ENCODE peak calls at places on chromosomes 4 and X, in five cellular contexts. L, B, H, A and N are unnamed samples.

GRCh38 chr4:135732448-135732847 is 1530.9 kb upstream of the PABPC4L start:
- DNase-seq in A (no peak), H (no peak), L (no peak), B (no peak), N (no peak)

GRCh38 chrX:56802921-56803848 is 74.1 kb downstream of the NBDY start:
- DNase-seq in A (peak), B (peak), H (peak), L (peak), N (peak)

GRCh38 chr4:45554423-45554822 is 569.4 kb downstream of the GABRG1 start:
- DNase-seq in L (no peak), B (no peak), H (no peak), A (no peak), N (no peak)

GRCh38 chr4:26873391-26874026 is 12.9 kb downstream of the STIM2 start:
- DNase-seq in L (no peak), H (no peak), B (no peak), A (no peak), N (no peak)

GRCh38 chr4:142548491-142548890 is 297.6 kb downstream of the INPP4B start:
- DNase-seq in B (no peak), H (no peak), A (no peak), L (no peak), N (no peak)

GRCh38 chr4:159227378-159227777 is 124.5 kb downstream of the RAPGEF2 start:
- DNase-seq in B (no peak), L (no peak), H (no peak), A (no peak), N (no peak)

GRCh38 chr4:124183926-124184325 is 528.6 kb downstream of the ANKRD50 start:
- DNase-seq in L (no peak), H (no peak), A (no peak), B (no peak), N (no peak)

GRCh38 chr4:173878701-173879100 is 348.7 kb upstream of the HAND2 start:
- DNase-seq in H (no peak), L (no peak), A (no peak), B (no peak), N (no peak)

GRCh38 chr4:134935320-134935719 is 733.7 kb upstream of the PABPC4L start:
- DNase-seq in L (no peak), B (no peak), H (no peak), A (no peak), N (peak)

GRCh38 chr4:122833999-122834398 is 7.4 kb downstream of the FGF2 start:
- DNase-seq in H (no peak), A (no peak), L (no peak), B (no peak), N (no peak)

GRCh38 chrX:38110231-38110630 is 103.9 kb downstream of the SYTL5 start:
- DNase-seq in L (no peak), H (no peak), B (no peak), A (no peak), N (no peak)

GRCh38 chr4:25792200-25792791 is 70.5 kb downstream of the SEL1L3 start:
- DNase-seq in B (peak), A (no peak), H (peak), L (no peak), N (no peak)

GRCh38 chr4:38673109-38673978 is 9.3 kb downstream of the KLF3 start:
- DNase-seq in B (peak), A (peak), L (peak), H (peak), N (peak)

GRCh38 chrX:87634361-87634760 is 116.8 kb downstream of the KLHL4 start:
- DNase-seq in B (no peak), A (no peak), L (no peak), H (no peak), N (no peak)

GRCh38 chrX:1316527-1316926 is 20.1 kb upstream of the IL3RA start:
- DNase-seq in L (no peak), A (peak), H (no peak), B (peak), N (no peak)

GRCh38 chrX:153857348-153857903 is 27.1 kb upstream of the PDZD4 start:
- DNase-seq in L (no peak), A (no peak), H (no peak), B (no peak), N (no peak)

GRCh38 chrX:47723689-47724088 is 64.7 kb upstream of the UXT start:
- DNase-seq in H (peak), A (no peak), B (no peak), L (no peak), N (no peak)

GRCh38 chrX:133294126-133294525 is 76.0 kb upstream of the TFDP3 start:
- DNase-seq in A (no peak), L (no peak), H (no peak), B (no peak), N (no peak)

GRCh38 chr4:105979506-105979905 is 84.2 kb downstream of the NPNT start:
- DNase-seq in A (no peak), L (no peak), B (no peak), H (no peak), N (no peak)

GRCh38 chrX:39897741-39898097 is 200.0 kb downstream of the BCOR start:
- DNase-seq in L (no peak), B (no peak), A (no peak), H (no peak), N (no peak)

GRCh38 chrX:65673857-65674350 is 6.5 kb downstream of the MSN start:
- DNase-seq in L (no peak), A (no peak), B (no peak), H (no peak), N (no peak)

GRCh38 chr4:173018446-173018845 is 150.2 kb upstream of the GALNT7 start:
- DNase-seq in B (no peak), A (no peak), H (no peak), L (no peak), N (no peak)

GRCh38 chr4:8131210-8131609 is 27.4 kb downstream of the ABLIM2 start:
- DNase-seq in B (no peak), A (no peak), L (no peak), H (no peak), N (no peak)

GRCh38 chr4:39770005-39770404 is 72.1 kb downstream of the UBE2K start:
- DNase-seq in H (no peak), L (no peak), B (no peak), A (no peak), N (no peak)

GRCh38 chrX:139844884-139845283 is 88.0 kb downstream of the ATP11C start:
- DNase-seq in A (no peak), H (no peak), L (no peak), B (no peak), N (no peak)

GRCh38 chr4:8725845-8726244 is 133.3 kb downstream of the CPZ start:
- DNase-seq in L (no peak), H (no peak), B (no peak), A (peak), N (no peak)

GRCh38 chr4:38860788-38861424 is 4.3 kb upstream of the TLR6 start:
- DNase-seq in H (peak), L (no peak), A (no peak), B (peak), N (no peak)

GRCh38 chr4:13539721-13540445 is 4.4 kb downstream of the NKX3-2 start:
- DNase-seq in L (no peak), A (no peak), H (no peak), B (no peak), N (no peak)

GRCh38 chr4:75895744-75896314 is 6.4 kb downstream of the PPEF2 start:
- DNase-seq in A (no peak), L (no peak), H (peak), B (no peak), N (no peak)

GRCh38 chrX:17549005-17549685 is 174.1 kb downstream of the NHS start:
- DNase-seq in A (no peak), B (no peak), L (no peak), H (no peak), N (no peak)

GRCh38 chr4:168486961-168487820 is 6.9 kb upstream of the DDX60L start:
- DNase-seq in B (no peak), H (no peak), A (no peak), L (no peak), N (no peak)

GRCh38 chr4:163920426-163920825 is 425.9 kb downstream of the TMA16 start:
- DNase-seq in A (no peak), H (no peak), B (no peak), L (no peak), N (no peak)

GRCh38 chr4:173288296-173288695 is 45.9 kb downstream of the HMGB2 start:
- DNase-seq in B (peak), H (peak), L (no peak), A (no peak), N (peak)

GRCh38 chr4:16532240-16532990 is 306.1 kb upstream of the TAPT1 start:
- DNase-seq in B (no peak), A (no peak), L (peak), H (no peak), N (no peak)

GRCh38 chr4:74317616-74318256 is 9.5 kb downstream of the EPGN start:
- DNase-seq in B (no peak), A (no peak), H (no peak), L (no peak), N (no peak)

GRCh38 chr4:61200195-61200990 is at the start of gene ADGRL3:
- DNase-seq in L (no peak), B (no peak), H (no peak), A (peak), N (no peak)

GRCh38 chr4:108034560-108034959 is 44.9 kb downstream of the HADH start:
- DNase-seq in A (no peak), H (no peak), B (no peak), L (no peak), N (no peak)

GRCh38 chrX:67614414-67614813 is 70.6 kb downstream of the AR start:
- DNase-seq in L (no peak), H (no peak), A (no peak), B (no peak), N (no peak)

GRCh38 chr4:142656178-142656577 is 189.9 kb downstream of the INPP4B start:
- DNase-seq in B (no peak), A (no peak), L (no peak), H (no peak), N (no peak)

GRCh38 chr4:77308843-77309242 is 151.8 kb downstream of the CCNG2 start:
- DNase-seq in A (no peak), B (no peak), L (no peak), H (peak), N (no peak)

GRCh38 chr4:6222761-6223292 is 22.5 kb upstream of the JAKMIP1 start:
- DNase-seq in A (no peak), B (no peak), H (no peak), L (no peak), N (no peak)

GRCh38 chr4:6224725-6225124 is 24.4 kb upstream of the JAKMIP1 start:
- DNase-seq in B (no peak), L (no peak), A (no peak), H (no peak), N (no peak)

GRCh38 chr4:6217716-6218381 is 17.5 kb upstream of the JAKMIP1 start:
- DNase-seq in A (no peak), B (no peak), L (no peak), H (no peak), N (no peak)

GRCh38 chr4:6221851-6222760 is 21.8 kb upstream of the JAKMIP1 start:
- DNase-seq in H (no peak), B (peak), A (no peak), L (peak), N (no peak)

DNA sequence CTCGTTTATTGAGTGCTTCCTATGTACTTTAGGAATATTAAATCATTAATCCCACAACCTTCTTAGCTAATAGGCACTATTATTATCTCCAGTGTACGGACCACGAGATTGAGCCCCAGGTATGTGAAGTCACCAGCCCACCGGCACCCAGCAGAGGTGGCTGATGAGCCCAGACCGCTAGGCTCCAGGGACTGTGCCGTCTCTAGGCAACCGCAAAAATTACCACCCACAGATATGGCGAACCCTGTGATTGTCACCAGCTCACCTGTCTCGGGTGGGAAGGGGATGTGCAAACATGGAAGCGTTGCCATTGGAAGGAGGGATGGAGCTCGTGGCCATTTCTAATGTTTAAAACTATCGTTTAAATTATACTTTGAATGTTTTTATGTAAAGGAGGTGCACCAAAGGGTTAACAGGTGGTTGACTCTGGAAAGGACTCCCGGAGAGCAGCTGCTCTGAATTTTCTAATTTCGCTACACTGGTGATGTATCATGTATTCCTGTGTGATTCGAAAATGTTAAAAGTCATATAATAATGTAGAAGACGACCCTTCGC is 21.0 kb upstream of the JAKMIP1 start:
- DNase-seq in H (no peak), A (no peak), B (no peak), L (no peak), N (no peak)
- TF ChIP-seq EP300 in H (no peak), A (no peak), B (no peak), L (no peak), N (no peak)

GRCh38 chr4:41405464-41405863 is 132.5 kb upstream of the LIMCH1 start:
- DNase-seq in L (no peak), B (no peak), A (no peak), H (no peak), N (no peak)
- H3K27ac ChIP-seq in L (no peak), B (no peak), A (no peak), H (no peak), N (no peak)

GRCh38 chr4:152640058-152640921 is 39.5 kb downstream of the TMEM154 start:
- DNase-seq in A (no peak), H (no peak), L (peak), B (no peak), N (no peak)

GRCh38 chr4:152644130-152644529 is 35.7 kb downstream of the TMEM154 start:
- DNase-seq in L (no peak), A (no peak), B (no peak), H (no peak), N (no peak)

GRCh38 chr4:152643153-152644035 is 36.4 kb downstream of the TMEM154 start:
- DNase-seq in B (peak), A (no peak), L (no peak), H (no peak), N (no peak)
- TF ChIP-seq EP300 in B (no peak), A (no peak), L (no peak), H (no peak), N (peak)

DNA sequence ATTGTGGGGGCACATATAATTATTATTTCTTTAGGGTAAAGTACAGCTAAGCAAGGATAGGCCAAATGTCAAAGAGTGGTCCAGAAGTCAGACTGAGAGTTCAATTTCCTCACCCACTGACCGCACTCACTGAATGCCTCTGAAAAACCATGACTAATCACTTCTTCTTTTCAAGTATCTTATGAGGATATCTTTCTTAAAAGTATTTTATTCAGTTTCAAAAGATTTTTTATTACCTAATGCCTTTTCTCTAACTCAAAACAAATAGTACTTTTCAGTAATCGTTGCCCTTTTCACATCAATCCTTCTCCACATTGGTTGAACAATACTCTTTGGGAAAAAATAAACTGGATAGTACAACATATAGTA is 61.7 kb upstream of the CAMK2D start:
- DNase-seq in A (no peak), L (no peak), H (no peak), B (no peak), N (no peak)
- H3K27ac ChIP-seq in A (no peak), L (no peak), H (no peak), B (no peak), N (no peak)

DNA sequence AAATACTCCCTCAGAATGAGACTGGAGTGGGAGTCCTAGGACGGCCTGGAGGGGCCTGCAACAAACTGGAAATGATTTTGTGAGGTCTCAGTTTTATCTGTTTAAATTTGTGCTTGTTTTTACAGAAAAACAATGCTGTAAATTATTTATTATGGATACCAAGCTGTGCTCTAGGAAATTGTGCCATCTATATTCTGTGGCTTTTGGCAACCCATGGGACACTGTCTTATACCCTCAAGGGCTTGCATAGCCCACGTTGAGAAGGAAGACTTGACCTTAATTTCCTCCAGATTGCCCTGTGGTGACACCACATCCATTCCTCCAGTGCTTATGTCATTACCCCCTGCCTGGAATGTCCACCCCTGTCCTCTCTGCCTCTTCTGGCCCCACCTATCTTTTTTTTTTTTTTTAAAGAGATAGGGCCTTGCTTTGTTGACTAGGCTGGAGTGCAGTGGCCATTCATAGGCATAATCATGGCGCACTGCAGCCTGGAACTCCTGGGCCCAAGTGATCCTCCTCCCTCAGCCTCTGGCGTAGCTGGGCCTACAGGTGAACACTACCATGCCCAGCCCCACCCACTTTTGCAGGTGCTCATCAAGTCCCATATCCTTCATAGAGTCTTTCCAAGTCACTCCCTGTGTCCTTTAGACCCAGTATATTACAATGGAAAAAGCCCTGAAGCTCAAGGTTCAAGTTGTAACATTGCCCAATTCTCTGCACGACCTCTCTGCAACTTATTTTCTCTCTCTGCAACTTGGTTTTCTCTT is 77.4 kb downstream of the HPRT1 start:
- DNase-seq in L (no peak), H (peak), B (peak), A (no peak), N (no peak)
- TF ChIP-seq EP300 in L (no peak), H (no peak), B (no peak), A (no peak), N (no peak)

DNA sequence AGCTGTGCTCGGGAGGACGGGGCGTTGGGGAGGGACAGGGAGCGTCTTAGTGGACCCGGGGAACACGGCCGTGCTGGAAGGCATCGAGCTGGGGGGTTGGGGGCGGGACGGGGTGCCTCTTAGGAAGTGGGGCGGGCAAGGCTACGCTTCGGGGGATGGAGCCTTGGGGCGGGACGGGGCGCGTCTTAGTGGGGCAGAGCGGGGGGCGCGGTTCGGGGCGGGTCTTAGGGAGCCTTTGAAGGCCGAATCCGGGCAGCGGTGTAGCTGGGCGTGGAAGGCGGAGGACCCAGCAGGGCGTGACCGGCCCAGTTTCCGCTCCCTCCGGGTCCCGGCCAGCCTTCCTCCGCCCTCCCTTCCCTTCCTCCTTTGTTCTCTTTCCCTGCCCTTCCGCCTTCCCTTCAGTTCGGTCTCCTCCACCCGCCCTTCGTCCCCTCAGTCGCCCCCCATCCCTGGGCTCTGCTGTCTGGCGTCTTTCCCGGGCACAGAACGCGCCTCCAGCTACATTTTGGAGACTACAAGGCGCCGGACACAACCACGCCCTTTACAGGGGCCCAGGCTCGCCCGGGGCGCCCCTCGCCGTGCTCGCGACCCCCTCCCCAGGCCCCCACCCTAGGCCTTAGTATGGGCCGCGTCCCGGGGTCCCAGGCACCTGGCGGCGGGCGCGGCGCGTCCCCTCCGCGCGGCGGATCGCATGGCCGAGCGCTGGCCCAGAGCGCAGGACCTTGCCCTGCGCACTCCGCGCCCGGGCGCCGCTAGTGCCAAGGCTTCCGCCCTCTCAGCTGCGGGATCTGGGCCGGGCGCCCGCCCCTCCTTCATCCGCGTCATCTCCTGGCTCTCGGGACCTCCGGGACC is at the start of gene ARSD:
- DNase-seq in B (peak), H (peak), A (peak), L (peak), N (peak)
- H3K27ac ChIP-seq in B (peak), H (peak), A (peak), L (peak), N (peak)

GRCh38 chr4:11189756-11190155 is 238.9 kb downstream of the HS3ST1 start:
- DNase-seq in H (no peak), A (no peak), L (no peak), B (no peak), N (no peak)
- TF ChIP-seq EP300 in H (no peak), A (no peak), L (no peak), B (no peak), N (no peak)

DNA sequence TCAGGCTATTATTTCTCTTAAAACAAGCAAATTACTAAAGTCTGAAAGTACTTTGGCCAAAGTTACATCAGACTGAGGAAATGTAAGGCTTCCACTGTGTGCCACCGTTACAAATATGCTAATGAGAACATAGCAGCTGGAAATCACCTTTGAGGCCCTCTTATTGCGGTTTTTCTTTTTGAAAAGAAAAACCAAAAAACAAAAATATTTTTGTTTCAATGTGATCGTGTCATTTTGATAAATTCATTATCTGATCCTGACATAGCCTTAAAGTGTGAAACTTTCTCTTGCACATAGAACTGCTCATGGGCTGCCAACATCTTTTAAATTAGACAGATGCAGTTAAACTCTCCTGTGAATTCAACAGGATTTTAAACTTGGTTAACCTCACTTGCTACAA is 2.8 kb upstream of the TIFA start:
- DNase-seq in A (no peak), B (no peak), L (no peak), H (no peak), N (no peak)
- H3K27ac ChIP-seq in A (no peak), B (no peak), L (no peak), H (no peak), N (no peak)

GRCh38 chr4:81724925-81725329 is 253.2 kb upstream of the RASGEF1B start:
- DNase-seq in B (peak), L (no peak), H (peak), A (peak), N (no peak)
- TF ChIP-seq EP300 in B (no peak), L (no peak), H (no peak), A (no peak), N (no peak)

GRCh38 chrX:22818061-22818460 is 181.7 kb upstream of the DDX53 start:
- DNase-seq in H (no peak), B (no peak), L (no peak), A (no peak), N (no peak)
- H3K27ac ChIP-seq in H (no peak), B (no peak), L (no peak), A (no peak), N (no peak)